ENCODE peak calls at places on chromosome 4, in four cellular contexts. G is K562, Y is kidney epithelial cell, P is foreskin fibroblast. V is an unnamed sample.

GRCh38 chr4:156558365-156559025 is 413.1 kb downstream of the PDGFC start:
- DNase-seq in G (no peak), Y (no peak), P (no peak), V (no peak)

GRCh38 chr4:176435891-176436499 is 116.2 kb downstream of the SPCS3 start:
- DNase-seq in G (no peak), Y (no peak), P (no peak), V (no peak)

GRCh38 chr4:144787365-144788263 is 141.7 kb downstream of the HHIP start:
- DNase-seq in P (peak; percentile 13), G (peak; percentile 23), Y (no peak), V (no peak)

GRCh38 chr4:185020293-185020808 is 2.1 kb downstream of the HELT start:
- DNase-seq in P (no peak), Y (no peak), G (no peak), V (no peak)

GRCh38 chr4:175536852-175537453 is 275.1 kb downstream of the GPM6A start:
- DNase-seq in P (peak; percentile 1), G (peak; percentile 10), Y (peak; percentile 21), V (peak; percentile 38)

GRCh38 chr4:151049430-151049884 is 34.4 kb upstream of the LRBA start:
- DNase-seq in G (no peak), P (no peak), Y (no peak), V (no peak)

GRCh38 chr4:173343832-173344397 is 9.8 kb upstream of the HMGB2 start:
- DNase-seq in Y (no peak), G (no peak), P (no peak), V (no peak)

GRCh38 chr4:118206627-118207026 is 146.2 kb downstream of the PRSS12 start:
- DNase-seq in Y (no peak), P (no peak), G (no peak), V (no peak)

GRCh38 chr4:175419120-175419774 is 392.8 kb downstream of the GPM6A start:
- DNase-seq in Y (peak; percentile 99), G (no peak), P (peak; percentile 47), V (peak; percentile 92)

GRCh38 chr4:12644261-12644660 is 839.9 kb downstream of the RAB28 start:
- DNase-seq in P (no peak), G (no peak), Y (no peak), V (no peak)

GRCh38 chr4:147542229-147542990 is 61.5 kb downstream of the EDNRA start:
- DNase-seq in Y (no peak), P (no peak), G (no peak), V (no peak)

GRCh38 chr4:143693856-143694255 is 6.6 kb downstream of the FREM3 start:
- DNase-seq in P (no peak), Y (no peak), G (no peak), V (no peak)

GRCh38 chr4:47692691-47693090 is 145.2 kb downstream of the CORIN start:
- DNase-seq in P (no peak), G (no peak), Y (no peak), V (no peak)

GRCh38 chr4:150855981-150856510 is 159.0 kb downstream of the LRBA start:
- DNase-seq in G (no peak), Y (no peak), P (no peak), V (no peak)

GRCh38 chr4:182875471-182875870 is 41.7 kb downstream of the DCTD start:
- DNase-seq in G (no peak), P (no peak), Y (no peak), V (no peak)

GRCh38 chr4:36243355-36244256 is 708 bp downstream of the ARAP2 start:
- DNase-seq in G (peak; percentile 5), Y (no peak), P (no peak), V (no peak)

GRCh38 chr4:7206856-7207567 is 14.7 kb downstream of the SORCS2 start:
- DNase-seq in G (peak; percentile 60), Y (peak; percentile 63), P (peak; percentile 85), V (peak; percentile 78)

GRCh38 chr4:51906167-51906647 is 63.3 kb downstream of the DCUN1D4 start:
- DNase-seq in Y (no peak), G (no peak), P (no peak), V (no peak)

GRCh38 chr4:40299704-40300336 is 35.3 kb upstream of the CHRNA9 start:
- DNase-seq in Y (no peak), G (no peak), P (no peak), V (no peak)

GRCh38 chr4:1250921-1251772 is 2.2 kb upstream of the CTBP1 start:
- DNase-seq in Y (no peak), G (no peak), P (no peak), V (no peak)

GRCh38 chr4:162241857-162242256 is 78.1 kb upstream of the FSTL5 start:
- DNase-seq in Y (no peak), G (no peak), P (no peak), V (peak; percentile 50)

GRCh38 chr4:91283726-91284125 is 1020.0 kb upstream of the GRID2 start:
- DNase-seq in G (no peak), P (no peak), Y (no peak), V (no peak)
- H3K4me3 ChIP-seq in G (no peak overlapping the region), P (no peak overlapping the region), Y (no peak overlapping the region), V (no peak overlapping the region)

DNA sequence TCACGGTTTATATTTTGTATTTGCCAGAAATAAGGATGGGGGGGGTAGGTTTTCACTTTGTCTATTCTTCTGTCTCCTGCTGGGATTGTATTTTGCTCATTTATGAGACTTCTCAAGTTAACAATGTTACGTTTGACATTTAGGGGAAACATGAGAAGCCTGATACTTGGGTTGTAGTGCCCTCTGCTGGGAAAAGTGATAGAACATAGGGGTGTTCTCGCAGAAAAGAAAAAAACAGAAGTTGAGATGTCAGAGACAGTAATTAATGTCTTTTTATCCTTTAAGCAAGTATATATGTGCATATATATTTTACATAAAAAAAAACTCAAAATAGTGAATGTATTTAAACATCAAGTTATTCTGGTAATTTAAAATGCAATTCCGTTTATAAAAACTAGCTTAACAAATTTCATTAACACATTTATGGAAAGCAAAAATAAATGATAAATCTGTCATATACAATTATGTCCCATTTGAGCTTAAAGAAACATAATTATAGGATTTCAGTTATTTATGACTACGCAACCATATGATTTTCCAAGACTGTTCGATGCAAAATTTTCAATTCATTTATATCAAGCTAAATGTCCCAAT is 46.0 kb upstream of the TMPRSS11F start:
- DNase-seq in G (peak; percentile 52), Y (peak; percentile 21), P (peak; percentile 26), V (peak; percentile 17)
- TF ChIP-seq CTCF in G (peak; percentile 52), Y (peak; percentile 67), P (peak; percentile 72), V (peak; percentile 75)

GRCh38 chr4:159248383-159249178 is 145.7 kb downstream of the RAPGEF2 start:
- DNase-seq in Y (no peak), G (no peak), P (no peak), V (no peak)
- H3K4me3 ChIP-seq in Y (no peak overlapping the region), G (no peak overlapping the region), P (no peak overlapping the region), V (no peak overlapping the region)

GRCh38 chr4:24810016-24810415 is 14.6 kb downstream of the SOD3 start:
- DNase-seq in Y (no peak), P (no peak), G (no peak), V (no peak)

GRCh38 chr4:24808955-24809354 is 13.6 kb downstream of the SOD3 start:
- DNase-seq in P (no peak), G (no peak), Y (no peak), V (no peak)

GRCh38 chr4:24808261-24808660 is 12.9 kb downstream of the SOD3 start:
- DNase-seq in Y (no peak), G (no peak), P (no peak), V (no peak)

GRCh38 chr4:24807611-24808010 is 12.2 kb downstream of the SOD3 start:
- DNase-seq in G (no peak), P (no peak), Y (no peak), V (no peak)

GRCh38 chr4:24809376-24809775 is 14.0 kb downstream of the SOD3 start:
- DNase-seq in G (peak; percentile 30), P (no peak), Y (no peak), V (no peak)
- TF ChIP-seq CTCF in G (peak; percentile 51), P (peak; percentile 4), Y (peak; percentile 2), V (peak; percentile 35)

DNA sequence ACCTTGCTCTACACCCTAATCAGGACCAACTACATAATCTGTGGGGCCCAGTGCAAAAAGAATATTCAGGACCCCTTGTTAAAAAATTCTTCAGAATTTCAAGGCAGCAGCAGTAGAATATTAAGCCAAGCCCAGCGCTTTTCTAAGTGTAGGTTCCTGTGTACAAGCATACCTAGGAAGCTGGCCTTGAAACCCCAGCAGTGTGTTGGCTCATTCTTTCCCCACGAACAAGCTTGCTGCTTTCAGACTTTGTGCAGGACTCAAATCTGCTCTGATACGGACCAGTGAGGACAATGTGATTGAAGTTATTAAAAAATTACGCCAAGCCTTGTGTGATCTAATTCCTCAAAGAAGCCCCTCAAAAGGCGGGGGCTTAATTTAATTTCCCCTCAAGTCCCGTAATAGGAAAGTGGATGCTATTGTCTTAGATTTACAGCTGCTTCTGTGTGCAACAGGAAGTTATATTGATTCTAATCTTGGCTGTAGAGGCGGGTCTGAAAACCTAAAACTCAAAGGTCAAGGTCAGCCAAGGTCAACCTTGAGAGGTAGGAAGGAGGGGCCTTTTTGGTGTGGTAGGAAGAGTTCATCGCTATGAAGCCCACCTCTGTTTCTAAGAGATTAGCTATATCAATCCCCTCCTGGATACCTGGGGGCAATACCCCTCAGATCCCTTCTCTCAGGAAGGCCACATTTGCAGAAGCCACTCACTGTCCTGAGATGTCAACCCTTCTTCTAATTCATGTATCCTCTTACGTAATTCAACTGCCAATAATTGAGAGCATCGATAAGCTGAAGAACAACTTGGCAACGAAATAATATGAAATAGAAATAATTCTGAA is 45.2 kb downstream of the TBC1D9 start:
- DNase-seq in G (no peak), P (no peak), Y (no peak), V (no peak)
- H3K4me3 ChIP-seq in G (no peak overlapping the region), P (no peak overlapping the region), Y (no peak overlapping the region), V (no peak overlapping the region)

V was measured in retinal pigment epithelial cell.